ENCODE peak calls at places on chromosome 6, in eight cellular contexts. X is IMR-90; R is left ventricle myocardium inferior; J is neuronal stem cell; W is pancreas; F is psoas muscle; Q is colonic mucosa; B is CD4-positive, CD25-positive, alpha-beta regulatory T cell. U is an unnamed sample. For H3K9me3, the result is how much of the 10 kb centered on the place peaks cover.

GRCh38 chr6:170283212-170284081 is 7.4 kb downstream of the DLL1 start:
- DNase-seq in X (no peak), R (no peak), J (no peak), W (no peak), F (peak), Q (no peak), B (no peak), U (no peak)

GRCh38 chr6:78598966-78599365 is 268.4 kb upstream of the IRAK1BP1 start:
- DNase-seq in X (peak), R (no peak), J (no peak), W (no peak), F (no peak), Q (no peak), B (no peak), U (no peak)

GRCh38 chr6:117232191-117232590 is 33.2 kb upstream of the VGLL2 start:
- DNase-seq in X (no peak), R (no peak), J (no peak), W (no peak), F (no peak), Q (no peak), B (no peak), U (no peak)

GRCh38 chr6:2037230-2037926 is 208.0 kb downstream of the GMDS start:
- DNase-seq in X (peak), R (no peak), J (no peak), W (no peak), F (no peak), Q (no peak), B (no peak), U (no peak)

GRCh38 chr6:146515212-146515611 is 28.4 kb upstream of the RAB32 start:
- DNase-seq in X (no peak), R (no peak), J (no peak), W (no peak), F (no peak), Q (no peak), B (no peak), U (no peak)

GRCh38 chr6:67896476-67896875 is 738.6 kb upstream of the ADGRB3 start:
- DNase-seq in X (no peak), R (no peak), J (no peak), W (no peak), F (no peak), Q (no peak), B (no peak), U (no peak)

GRCh38 chr6:16635291-16635809 is 125.9 kb downstream of the ATXN1 start:
- DNase-seq in X (no peak), R (no peak), J (no peak), W (no peak), F (no peak), Q (no peak), B (no peak), U (no peak)

GRCh38 chr6:119215309-119215708 is 134.3 kb downstream of the MAN1A1 start:
- DNase-seq in X (peak), R (no peak), J (no peak), W (no peak), F (no peak), Q (no peak), B (no peak), U (no peak)

GRCh38 chr6:51644426-51644825 is 443.0 kb downstream of the PKHD1 start:
- DNase-seq in X (no peak), R (no peak), J (no peak), W (no peak), F (no peak), Q (no peak), B (no peak), U (no peak)

GRCh38 chr6:88166901-88167624 is 916 bp upstream of the CNR1 start:
- DNase-seq in X (no peak), R (no peak), J (peak), W (peak), F (no peak), Q (no peak), B (no peak), U (no peak)

GRCh38 chr6:125279961-125280360 is 21.8 kb downstream of the HDDC2 start:
- DNase-seq in X (no peak), R (no peak), J (no peak), W (no peak), F (no peak), Q (no peak), B (no peak), U (peak)

GRCh38 chr6:160161647-160161986 is 40.0 kb downstream of the SLC22A1 start:
- DNase-seq in X (no peak), R (no peak), J (no peak), W (no peak), F (no peak), Q (no peak), B (no peak), U (no peak)

GRCh38 chr6:106046116-106046853 is 39.9 kb upstream of the PRDM1 start:
- DNase-seq in X (no peak), R (no peak), J (no peak), W (no peak), F (no peak), Q (no peak), B (no peak), U (no peak)

GRCh38 chr6:16519265-16520242 is 241.7 kb downstream of the ATXN1 start:
- DNase-seq in X (no peak), R (no peak), J (no peak), W (no peak), F (no peak), Q (no peak), B (no peak), U (no peak)

GRCh38 chr6:125585470-125585869 is 164.0 kb upstream of the HEY2 start:
- DNase-seq in X (no peak), R (no peak), J (no peak), W (no peak), F (no peak), Q (no peak), B (no peak), U (no peak)

DNA sequence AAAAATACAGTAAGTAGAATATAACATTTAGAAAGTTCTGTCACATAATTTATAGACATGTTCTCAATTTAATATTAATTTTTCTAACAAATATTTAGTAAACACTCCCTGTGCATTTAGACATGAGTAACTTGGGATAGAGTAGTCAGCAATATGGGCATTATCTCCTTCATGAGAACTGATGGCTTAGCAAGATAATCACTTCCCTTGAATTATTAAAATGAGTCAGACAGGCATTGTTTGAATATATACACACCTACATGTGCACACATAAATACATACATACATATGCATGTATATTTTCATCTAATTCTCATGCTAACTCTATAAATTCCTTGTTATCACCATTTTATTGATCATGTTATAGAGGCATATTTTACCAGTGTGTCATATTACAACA is 434.7 kb upstream of the MANEA start:
- DNase-seq in X (no peak), R (no peak), J (no peak), W (no peak), F (no peak), Q (no peak), B (no peak), U (no peak)
- H3K9me3 ChIP-seq in X (under half), R (under half), J (under half), W (under half), F (under half), Q (under half), B (under half), U (under half)

DNA sequence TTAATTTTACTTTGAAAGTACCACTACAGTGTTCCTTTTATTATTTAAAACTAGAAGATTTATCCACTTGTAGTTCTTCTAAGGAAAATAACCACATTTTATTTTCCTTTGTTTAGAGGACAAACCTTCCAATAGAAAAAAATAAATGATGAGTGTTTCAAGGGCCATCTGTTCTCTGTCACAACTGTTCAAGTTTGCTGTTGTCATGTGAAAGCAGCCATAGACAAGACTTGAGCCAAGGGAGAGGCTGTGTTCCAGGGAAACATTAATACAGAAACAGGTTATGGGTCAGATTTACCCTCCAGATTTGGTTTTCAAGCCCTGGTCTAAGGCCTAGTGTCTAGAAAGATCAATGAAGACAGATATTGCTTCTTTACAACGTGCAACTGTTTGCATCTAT is 463.6 kb downstream of the C6orf118 start:
- DNase-seq in X (no peak), R (no peak), J (no peak), W (no peak), F (no peak), Q (no peak), B (no peak), U (no peak)
- H3K9me3 ChIP-seq in X (under half), R (under half), J (under half), W (under half), F (under half), Q (under half), B (under half), U (under half)

GRCh38 chr6:163038317-163038716 is 310.5 kb downstream of the PACRG start:
- DNase-seq in X (no peak), R (no peak), J (no peak), W (no peak), F (no peak), Q (no peak), B (no peak), U (no peak)

GRCh38 chr6:163030980-163031379 is 303.2 kb downstream of the PACRG start:
- DNase-seq in X (no peak), R (no peak), J (no peak), W (no peak), F (no peak), Q (no peak), B (no peak), U (no peak)

GRCh38 chr6:163031931-163032330 is 304.2 kb downstream of the PACRG start:
- DNase-seq in X (no peak), R (no peak), J (no peak), W (no peak), F (no peak), Q (no peak), B (no peak), U (no peak)

DNA sequence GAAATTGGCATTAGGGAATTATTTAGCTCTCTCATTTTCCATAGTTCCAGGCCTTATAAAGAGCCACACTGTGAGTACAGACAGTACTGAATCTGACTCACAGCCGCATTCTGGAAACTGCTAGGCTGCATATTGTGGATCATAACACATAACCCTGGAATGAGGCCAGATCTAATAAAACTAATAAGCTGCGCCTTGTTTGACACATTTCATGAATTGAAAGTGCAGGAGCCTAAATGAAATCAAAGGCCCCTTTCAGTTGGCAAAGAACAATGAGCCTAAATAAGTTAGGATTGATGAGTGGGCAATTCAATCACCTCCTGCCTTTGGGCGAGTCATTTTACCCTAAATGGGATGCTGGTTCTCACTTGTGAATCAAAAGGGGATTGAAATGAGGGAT is 308.5 kb downstream of the PACRG start:
- DNase-seq in X (no peak), R (no peak), J (no peak), W (no peak), F (no peak), Q (no peak), B (no peak), U (no peak)
- H3K9me3 ChIP-seq in X (under half), R (under half), J (under half), W (under half), F (under half), Q (under half), B (under half), U (under half)

DNA sequence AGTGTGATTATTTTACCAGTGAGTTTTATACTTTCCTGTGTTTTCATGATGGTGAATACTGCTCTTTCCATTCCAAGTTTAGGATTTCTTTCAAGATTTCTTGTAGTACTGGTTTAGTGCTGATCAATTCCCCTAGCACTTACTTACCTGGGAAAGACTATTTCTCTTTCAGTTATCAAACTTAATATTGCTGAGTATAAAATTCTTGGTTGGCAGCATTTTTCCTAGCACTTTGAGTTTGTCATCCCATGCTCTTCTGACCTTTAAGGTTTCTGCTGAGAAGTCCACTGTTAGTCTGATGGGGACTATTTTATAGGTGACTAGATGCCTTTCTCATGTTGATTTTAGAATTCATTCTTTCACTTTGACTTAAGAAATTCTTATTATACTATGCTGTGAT is 842.8 kb upstream of the CITED2 start:
- DNase-seq in X (no peak), R (no peak), J (no peak), W (no peak), F (no peak), Q (no peak), B (no peak), U (no peak)
- H3K9me3 ChIP-seq in X (under half), R (under half), J (under half), W (under half), F (under half), Q (under half), B (under half), U (under half)

U was measured in T-helper 17 cell.